ENCODE peak calls at places on chromosomes 11 and 22, in four cellular contexts. One of them, this sample, is unnamed.

GRCh38 chr22:38941488-38941987 is 15.9 kb upstream of the APOBEC3A start:
- DNase-seq in adrenal gland: peak; percentile 23
- DNase-seq in breast epithelium: no peak
- DNase-seq in body of pancreas: peak; percentile 5
- DNase-seq in this sample: peak; percentile 22

GRCh38 chr11:1177771-1178090 is 20.0 kb downstream of the MUC5AC start:
- DNase-seq in adrenal gland: no peak
- DNase-seq in breast epithelium: no peak
- DNase-seq in body of pancreas: no peak
- DNase-seq in this sample: no peak

GRCh38 chr11:125271436-125272064 is 107.0 kb downstream of the PKNOX2 start:
- DNase-seq in breast epithelium: no peak
- DNase-seq in body of pancreas: no peak
- DNase-seq in adrenal gland: no peak
- DNase-seq in this sample: no peak

GRCh38 chr11:89458646-89459045 is 32.5 kb downstream of the NOX4 start:
- DNase-seq in adrenal gland: no peak
- DNase-seq in breast epithelium: no peak
- DNase-seq in body of pancreas: no peak
- DNase-seq in this sample: no peak

GRCh38 chr22:44988671-44989070 is 21.1 kb downstream of the PHF21B start:
- DNase-seq in breast epithelium: no peak
- DNase-seq in body of pancreas: no peak
- DNase-seq in adrenal gland: no peak
- DNase-seq in this sample: no peak

GRCh38 chr22:19691721-19692341 is 22.5 kb upstream of the SEPTIN5 start:
- DNase-seq in breast epithelium: peak; percentile 50
- DNase-seq in adrenal gland: no peak
- DNase-seq in body of pancreas: no peak
- DNase-seq in this sample: peak; percentile 56

GRCh38 chr11:66889974-66890373 is 33.1 kb downstream of the LRFN4 start:
- DNase-seq in adrenal gland: no peak
- DNase-seq in breast epithelium: no peak
- DNase-seq in body of pancreas: no peak
- DNase-seq in this sample: no peak

GRCh38 chr11:29916040-29916439 is 100.8 kb downstream of the KCNA4 start:
- DNase-seq in breast epithelium: no peak
- DNase-seq in adrenal gland: no peak
- DNase-seq in body of pancreas: no peak
- DNase-seq in this sample: no peak

GRCh38 chr11:45432100-45432499 is 146.0 kb upstream of the SYT13 start:
- DNase-seq in body of pancreas: no peak
- DNase-seq in adrenal gland: no peak
- DNase-seq in breast epithelium: no peak
- DNase-seq in this sample: no peak

GRCh38 chr11:65426839-65427690 is 4.5 kb downstream of the NEAT1 start:
- DNase-seq in breast epithelium: peak; percentile 61
- DNase-seq in body of pancreas: peak; percentile 84
- DNase-seq in adrenal gland: peak; percentile 72
- DNase-seq in this sample: peak; percentile 48

GRCh38 chr22:17086750-17087149 is 1.9 kb downstream of the IL17RA start:
- DNase-seq in breast epithelium: no peak
- DNase-seq in body of pancreas: no peak
- DNase-seq in adrenal gland: no peak
- DNase-seq in this sample: no peak

GRCh38 chr11:64598106-64598796 is 7.2 kb downstream of the SLC22A12 start:
- DNase-seq in breast epithelium: no peak
- DNase-seq in adrenal gland: no peak
- DNase-seq in body of pancreas: no peak
- DNase-seq in this sample: no peak

GRCh38 chr22:27183474-27183873 is 526.1 kb downstream of the MIAT start:
- DNase-seq in body of pancreas: no peak
- DNase-seq in adrenal gland: no peak
- DNase-seq in breast epithelium: no peak
- DNase-seq in this sample: no peak

GRCh38 chr22:31970490-31971444 is 26.4 kb downstream of the YWHAH start:
- DNase-seq in body of pancreas: peak; percentile 83
- DNase-seq in adrenal gland: peak; percentile 84
- DNase-seq in breast epithelium: peak; percentile 81
- DNase-seq in this sample: peak; percentile 90

GRCh38 chr22:45422237-45422983 is 8.9 kb downstream of the RIBC2 start:
- DNase-seq in body of pancreas: no peak
- DNase-seq in breast epithelium: peak; percentile 33
- DNase-seq in adrenal gland: no peak
- DNase-seq in this sample: no peak

GRCh38 chr22:35352214-35353111 is 28.4 kb upstream of the HMOX1 start:
- DNase-seq in breast epithelium: no peak
- DNase-seq in body of pancreas: peak; percentile 70
- DNase-seq in adrenal gland: peak; percentile 82
- DNase-seq in this sample: peak; percentile 52

GRCh38 chr11:90220391-90220790 is 2.5 kb downstream of the CHORDC1 start:
- DNase-seq in body of pancreas: no peak
- DNase-seq in adrenal gland: peak; percentile 41
- DNase-seq in breast epithelium: no peak
- DNase-seq in this sample: no peak

GRCh38 chr11:61747389-61748285 is 4.8 kb upstream of the MYRF start:
- DNase-seq in adrenal gland: peak; percentile 90
- DNase-seq in body of pancreas: peak; percentile 90
- DNase-seq in breast epithelium: peak; percentile 75
- DNase-seq in this sample: peak; percentile 89

GRCh38 chr11:47589103-47589502 is 2.6 kb downstream of the FAM180B start:
- DNase-seq in body of pancreas: no peak
- DNase-seq in adrenal gland: no peak
- DNase-seq in breast epithelium: no peak
- DNase-seq in this sample: no peak

GRCh38 chr22:19527861-19528417 is 3.7 kb upstream of the CLDN5 start:
- DNase-seq in adrenal gland: no peak
- DNase-seq in body of pancreas: no peak
- DNase-seq in breast epithelium: no peak
- DNase-seq in this sample: no peak

GRCh38 chr11:43908191-43908590 is 27.6 kb downstream of the ALKBH3 start:
- DNase-seq in breast epithelium: no peak
- DNase-seq in adrenal gland: no peak
- DNase-seq in body of pancreas: no peak
- DNase-seq in this sample: no peak

GRCh38 chr11:118010738-118011461 is 24.7 kb downstream of the IL10RA start:
- DNase-seq in adrenal gland: peak; percentile 64
- DNase-seq in breast epithelium: no peak
- DNase-seq in body of pancreas: no peak
- DNase-seq in this sample: peak; percentile 56

GRCh38 chr11:62400760-62401159 is 18.1 kb upstream of the SCGB1A1 start:
- DNase-seq in breast epithelium: peak; percentile 69
- DNase-seq in body of pancreas: peak; percentile 44
- DNase-seq in adrenal gland: peak; percentile 66
- DNase-seq in this sample: peak; percentile 86

GRCh38 chr11:33691051-33691864 is 9.4 kb downstream of the C11orf91 start:
- DNase-seq in adrenal gland: peak; percentile 50
- DNase-seq in body of pancreas: no peak
- DNase-seq in breast epithelium: no peak
- DNase-seq in this sample: no peak

GRCh38 chr11:30328676-30329075 is 5.8 kb downstream of the ARL14EP start:
- DNase-seq in breast epithelium: no peak
- DNase-seq in adrenal gland: no peak
- DNase-seq in body of pancreas: no peak
- DNase-seq in this sample: no peak

GRCh38 chr11:121226415-121227263 is 65.9 kb upstream of the SC5D start:
- DNase-seq in breast epithelium: no peak
- DNase-seq in body of pancreas: no peak
- DNase-seq in adrenal gland: no peak
- DNase-seq in this sample: no peak

GRCh38 chr11:76861490-76861953 is 804 bp downstream of the ACER3 start:
- DNase-seq in adrenal gland: no peak
- DNase-seq in breast epithelium: no peak
- DNase-seq in body of pancreas: no peak
- DNase-seq in this sample: no peak

GRCh38 chr22:23856721-23857605 is 712 bp upstream of the SLC2A11 start:
- DNase-seq in breast epithelium: peak; percentile 69
- DNase-seq in adrenal gland: peak; percentile 57
- DNase-seq in body of pancreas: peak; percentile 55
- DNase-seq in this sample: peak; percentile 62

GRCh38 chr22:46539169-46539568 is 1.7 kb upstream of the CELSR1 start:
- DNase-seq in body of pancreas: no peak
- DNase-seq in adrenal gland: no peak
- DNase-seq in breast epithelium: no peak
- DNase-seq in this sample: no peak
- TF ChIP-seq POLR2A in body of pancreas: no peak
- TF ChIP-seq POLR2A in adrenal gland: no peak
- TF ChIP-seq POLR2A in breast epithelium: no peak
- TF ChIP-seq POLR2A in this sample: no peak

GRCh38 chr11:72625746-72626636 is 48.2 kb downstream of the PDE2A start:
- DNase-seq in adrenal gland: peak; percentile 85
- DNase-seq in breast epithelium: peak; percentile 71
- DNase-seq in body of pancreas: peak; percentile 80
- DNase-seq in this sample: peak; percentile 26
- H3K4me1 ChIP-seq in adrenal gland: peaks cover 32% of the 10 kb centered on the region
- H3K4me1 ChIP-seq in breast epithelium: no peaks in the 10 kb centered on the region
- H3K4me1 ChIP-seq in body of pancreas: peaks cover 13% of the 10 kb centered on the region
- H3K4me1 ChIP-seq in this sample: peaks cover 7% of the 10 kb centered on the region

GRCh38 chr11:74694136-74694535 is 37.1 kb downstream of the CHRDL2 start:
- DNase-seq in body of pancreas: no peak
- DNase-seq in breast epithelium: no peak
- DNase-seq in adrenal gland: no peak
- DNase-seq in this sample: no peak
- TF ChIP-seq CTCF in body of pancreas: no peak
- TF ChIP-seq CTCF in breast epithelium: no peak
- TF ChIP-seq CTCF in adrenal gland: no peak
- TF ChIP-seq CTCF in this sample: no peak

GRCh38 chr11:21316591-21316990 is 647.2 kb downstream of the NELL1 start:
- DNase-seq in breast epithelium: no peak
- DNase-seq in adrenal gland: no peak
- DNase-seq in body of pancreas: no peak
- DNase-seq in this sample: no peak
- TF ChIP-seq POLR2A in breast epithelium: no peak
- TF ChIP-seq POLR2A in adrenal gland: no peak
- TF ChIP-seq POLR2A in body of pancreas: no peak
- TF ChIP-seq POLR2A in this sample: no peak

GRCh38 chr11:128471138-128471661 is 116.2 kb downstream of the ETS1 start:
- DNase-seq in body of pancreas: peak; percentile 46
- DNase-seq in breast epithelium: no peak
- DNase-seq in adrenal gland: no peak
- DNase-seq in this sample: no peak

GRCh38 chr11:128468106-128468505 is 119.3 kb downstream of the ETS1 start:
- DNase-seq in breast epithelium: no peak
- DNase-seq in adrenal gland: no peak
- DNase-seq in body of pancreas: no peak
- DNase-seq in this sample: no peak

GRCh38 chr11:128470081-128470480 is 117.3 kb downstream of the ETS1 start:
- DNase-seq in adrenal gland: no peak
- DNase-seq in breast epithelium: no peak
- DNase-seq in body of pancreas: no peak
- DNase-seq in this sample: no peak

GRCh38 chr11:128467610-128468041 is 119.7 kb downstream of the ETS1 start:
- DNase-seq in adrenal gland: no peak
- DNase-seq in breast epithelium: no peak
- DNase-seq in body of pancreas: no peak
- DNase-seq in this sample: no peak

GRCh38 chr11:128469220-128469619 is 118.1 kb downstream of the ETS1 start:
- DNase-seq in body of pancreas: no peak
- DNase-seq in adrenal gland: no peak
- DNase-seq in breast epithelium: no peak
- DNase-seq in this sample: no peak
- H3K4me1 ChIP-seq in body of pancreas: peaks cover 22% of the 10 kb centered on the region
- H3K4me1 ChIP-seq in adrenal gland: peaks cover 21% of the 10 kb centered on the region
- H3K4me1 ChIP-seq in breast epithelium: peaks cover 10% of the 10 kb centered on the region
- H3K4me1 ChIP-seq in this sample: peaks cover 9% of the 10 kb centered on the region

GRCh38 chr11:71324788-71325417 is 72.5 kb upstream of the SHANK2 start:
- DNase-seq in adrenal gland: no peak
- DNase-seq in body of pancreas: no peak
- DNase-seq in breast epithelium: no peak
- DNase-seq in this sample: no peak
- TF ChIP-seq CTCF in adrenal gland: no peak
- TF ChIP-seq CTCF in body of pancreas: no peak
- TF ChIP-seq CTCF in breast epithelium: no peak
- TF ChIP-seq CTCF in this sample: no peak

This sample was measured in testis.